ENCODE peak calls at places on chromosomes 4 and X, in eight cellular contexts. One of them, this sample, is unnamed.

GRCh38 chr4:7041851-7042696 is 1.1 kb upstream of the TADA2B start:
- DNase-seq in NCI-H2171: no peak
- DNase-seq in PC-3: peak; percentile 28
- DNase-seq in astrocyte of the spinal cord: no peak
- DNase-seq in CD4-positive, alpha-beta T cell: no peak
- DNase-seq in fibroblast of mammary gland: peak; percentile 49
- DNase-seq in CD14-positive monocyte: peak; percentile 67
- DNase-seq in activated T-helper 1 cell treated with Interleukin-2 at 50 U/mL for 16 hours: peak; percentile 6
- DNase-seq in this sample: peak; percentile 54

GRCh38 chrX:137194164-137194563 is 160.4 kb upstream of the GPR101 start:
- DNase-seq in NCI-H2171: no peak
- DNase-seq in fibroblast of mammary gland: peak; percentile 18
- DNase-seq in CD4-positive, alpha-beta T cell: peak; percentile 0
- DNase-seq in PC-3: peak; percentile 72
- DNase-seq in astrocyte of the spinal cord: peak; percentile 27
- DNase-seq in CD14-positive monocyte: no peak
- DNase-seq in activated T-helper 1 cell treated with Interleukin-2 at 50 U/mL for 16 hours: no peak
- DNase-seq in this sample: peak; percentile 63

GRCh38 chrX:22314211-22314610 is 41.5 kb downstream of the CBLL2 start:
- DNase-seq in astrocyte of the spinal cord: no peak
- DNase-seq in CD4-positive, alpha-beta T cell: no peak
- DNase-seq in activated T-helper 1 cell treated with Interleukin-2 at 50 U/mL for 16 hours: no peak
- DNase-seq in PC-3: peak; percentile 59
- DNase-seq in NCI-H2171: no peak
- DNase-seq in fibroblast of mammary gland: peak; percentile 10
- DNase-seq in CD14-positive monocyte: no peak
- DNase-seq in this sample: no peak

GRCh38 chr4:99615210-99615834 is 40.7 kb downstream of the MTTP start:
- DNase-seq in astrocyte of the spinal cord: no peak
- DNase-seq in CD4-positive, alpha-beta T cell: no peak
- DNase-seq in fibroblast of mammary gland: no peak
- DNase-seq in PC-3: no peak
- DNase-seq in activated T-helper 1 cell treated with Interleukin-2 at 50 U/mL for 16 hours: no peak
- DNase-seq in CD14-positive monocyte: no peak
- DNase-seq in NCI-H2171: no peak
- DNase-seq in this sample: no peak

GRCh38 chr4:1347410-1347864 is 429 bp downstream of the UVSSA start:
- DNase-seq in CD14-positive monocyte: peak; percentile 70
- DNase-seq in activated T-helper 1 cell treated with Interleukin-2 at 50 U/mL for 16 hours: peak; percentile 22
- DNase-seq in NCI-H2171: no peak
- DNase-seq in astrocyte of the spinal cord: peak; percentile 84
- DNase-seq in CD4-positive, alpha-beta T cell: peak; percentile 22
- DNase-seq in fibroblast of mammary gland: peak; percentile 89
- DNase-seq in PC-3: peak; percentile 55
- DNase-seq in this sample: peak; percentile 74

GRCh38 chrX:9204560-9204959 is 170.6 kb upstream of the FAM9B start:
- DNase-seq in PC-3: peak; percentile 78
- DNase-seq in fibroblast of mammary gland: peak; percentile 59
- DNase-seq in NCI-H2171: no peak
- DNase-seq in CD14-positive monocyte: no peak
- DNase-seq in activated T-helper 1 cell treated with Interleukin-2 at 50 U/mL for 16 hours: no peak
- DNase-seq in astrocyte of the spinal cord: no peak
- DNase-seq in CD4-positive, alpha-beta T cell: no peak
- DNase-seq in this sample: no peak

GRCh38 chr4:13441506-13441905 is 42.6 kb downstream of the RAB28 start:
- DNase-seq in CD4-positive, alpha-beta T cell: no peak
- DNase-seq in fibroblast of mammary gland: no peak
- DNase-seq in activated T-helper 1 cell treated with Interleukin-2 at 50 U/mL for 16 hours: no peak
- DNase-seq in PC-3: no peak
- DNase-seq in astrocyte of the spinal cord: no peak
- DNase-seq in NCI-H2171: no peak
- DNase-seq in CD14-positive monocyte: no peak
- DNase-seq in this sample: no peak

GRCh38 chrX:45261005-45261404 is 60.3 kb upstream of the DIPK2B start:
- DNase-seq in CD4-positive, alpha-beta T cell: no peak
- DNase-seq in astrocyte of the spinal cord: no peak
- DNase-seq in activated T-helper 1 cell treated with Interleukin-2 at 50 U/mL for 16 hours: no peak
- DNase-seq in NCI-H2171: no peak
- DNase-seq in PC-3: no peak
- DNase-seq in CD14-positive monocyte: no peak
- DNase-seq in fibroblast of mammary gland: no peak
- DNase-seq in this sample: no peak

GRCh38 chrX:53395605-53396298 is 26.7 kb downstream of the SMC1A start:
- DNase-seq in CD14-positive monocyte: no peak
- DNase-seq in astrocyte of the spinal cord: no peak
- DNase-seq in PC-3: no peak
- DNase-seq in activated T-helper 1 cell treated with Interleukin-2 at 50 U/mL for 16 hours: no peak
- DNase-seq in NCI-H2171: no peak
- DNase-seq in CD4-positive, alpha-beta T cell: no peak
- DNase-seq in fibroblast of mammary gland: no peak
- DNase-seq in this sample: no peak

GRCh38 chr4:174999407-174999806 is 81.2 kb downstream of the ADAM29 start:
- DNase-seq in CD4-positive, alpha-beta T cell: no peak
- DNase-seq in activated T-helper 1 cell treated with Interleukin-2 at 50 U/mL for 16 hours: no peak
- DNase-seq in NCI-H2171: no peak
- DNase-seq in fibroblast of mammary gland: peak; percentile 45
- DNase-seq in CD14-positive monocyte: no peak
- DNase-seq in astrocyte of the spinal cord: peak; percentile 67
- DNase-seq in PC-3: peak; percentile 76
- DNase-seq in this sample: no peak

GRCh38 chrX:87572911-87573310 is 55.3 kb downstream of the KLHL4 start:
- DNase-seq in CD14-positive monocyte: no peak
- DNase-seq in fibroblast of mammary gland: peak; percentile 5
- DNase-seq in NCI-H2171: no peak
- DNase-seq in PC-3: peak; percentile 20
- DNase-seq in CD4-positive, alpha-beta T cell: no peak
- DNase-seq in astrocyte of the spinal cord: peak; percentile 46
- DNase-seq in activated T-helper 1 cell treated with Interleukin-2 at 50 U/mL for 16 hours: no peak
- DNase-seq in this sample: no peak

GRCh38 chr4:176313596-176314341 is 6.0 kb upstream of the SPCS3 start:
- DNase-seq in CD14-positive monocyte: no peak
- DNase-seq in astrocyte of the spinal cord: no peak
- DNase-seq in NCI-H2171: no peak
- DNase-seq in activated T-helper 1 cell treated with Interleukin-2 at 50 U/mL for 16 hours: no peak
- DNase-seq in fibroblast of mammary gland: peak; percentile 29
- DNase-seq in CD4-positive, alpha-beta T cell: no peak
- DNase-seq in PC-3: no peak
- DNase-seq in this sample: no peak

This sample was measured in HT-29.